ENCODE peak calls at places on chromosomes 3 and 15, in nine cellular contexts. O is RWPE1, D is HEK293T, Y is NCI-H1105, P is neural progenitor cell, K is cardiac fibroblast, Q is bronchial epithelial cell, J is Ammon's horn, Z is right cardiac atrium. H is an unnamed sample.

GRCh38 chr3:151437906-151438305 is 23.0 kb downstream of the IGSF10 start:
- DNase-seq in O (no peak), D (no peak), Y (no peak), P (no peak), K (no peak), Q (no peak), J (no peak), Z (no peak), H (no peak)

GRCh38 chr15:41493205-41493901 is at the start of gene ITPKA:
- DNase-seq in O (peak), D (peak), Y (peak), P (peak), K (peak), Q (peak), J (peak), Z (peak), H (peak)

GRCh38 chr15:26614734-26615133 is 158.1 kb downstream of the GABRB3 start:
- DNase-seq in O (no peak), D (no peak), Y (no peak), P (no peak), K (no peak), Q (no peak), J (no peak), Z (no peak), H (no peak)

GRCh38 chr15:101062063-101062462 is 142.9 kb downstream of the LRRK1 start:
- DNase-seq in O (no peak), D (no peak), Y (no peak), P (no peak), K (no peak), Q (no peak), J (no peak), Z (peak), H (no peak)

GRCh38 chr3:183664913-183665381 is 29.5 kb downstream of the KLHL24 start:
- DNase-seq in O (peak), D (no peak), Y (no peak), P (no peak), K (peak), Q (peak), J (no peak), Z (no peak), H (no peak)

GRCh38 chr3:66253790-66254620 is 33.2 kb downstream of the SLC25A26 start:
- DNase-seq in O (peak), D (peak), Y (no peak), P (peak), K (peak), Q (peak), J (peak), Z (no peak), H (peak)

GRCh38 chr3:112984485-112984884 is 6.3 kb upstream of the GTPBP8 start:
- DNase-seq in O (no peak), D (no peak), Y (peak), P (no peak), K (peak), Q (peak), J (no peak), Z (no peak), H (peak)

GRCh38 chr3:154251610-154252009 is 72.7 kb downstream of the DHX36 start:
- DNase-seq in O (no peak), D (no peak), Y (no peak), P (no peak), K (no peak), Q (no peak), J (no peak), Z (no peak), H (no peak)

GRCh38 chr3:177554900-177555759 is 357.8 kb upstream of the TBL1XR1 start:
- DNase-seq in O (peak), D (no peak), Y (no peak), P (no peak), K (peak), Q (peak), J (no peak), Z (peak), H (peak)

GRCh38 chr15:46293550-46293949 is 658.7 kb downstream of the SQOR start:
- DNase-seq in O (no peak), D (no peak), Y (no peak), P (no peak), K (no peak), Q (peak), J (no peak), Z (no peak), H (no peak)

GRCh38 chr3:154003649-154004048 is 117.5 kb upstream of the ARHGEF26 start:
- DNase-seq in O (no peak), D (no peak), Y (no peak), P (no peak), K (no peak), Q (no peak), J (no peak), Z (no peak), H (no peak)

GRCh38 chr3:171974986-171975837 is 64.2 kb upstream of the FNDC3B start:
- DNase-seq in O (no peak), D (no peak), Y (no peak), P (no peak), K (peak), Q (no peak), J (peak), Z (no peak), H (no peak)

GRCh38 chr3:45509768-45510129 is 84.8 kb upstream of the LIMD1 start:
- DNase-seq in O (no peak), D (no peak), Y (no peak), P (no peak), K (no peak), Q (no peak), J (no peak), Z (no peak), H (no peak)

GRCh38 chr3:193780371-193780770 is 187.4 kb downstream of the OPA1 start:
- DNase-seq in O (no peak), D (no peak), Y (no peak), P (no peak), K (no peak), Q (no peak), J (no peak), Z (no peak), H (no peak)

GRCh38 chr15:70762469-70763119 is 764 bp downstream of the UACA start:
- DNase-seq in O (peak), D (peak), Y (peak), P (peak), K (peak), Q (peak), J (no peak), Z (peak), H (peak)

GRCh38 chr15:74364936-74365618 is 2.4 kb downstream of the CYP11A1 start:
- DNase-seq in O (no peak), D (no peak), Y (no peak), P (no peak), K (no peak), Q (no peak), J (no peak), Z (no peak), H (no peak)

GRCh38 chr3:136195258-136196063 is 674 bp downstream of the MSL2 start:
- DNase-seq in O (peak), D (peak), Y (peak), P (peak), K (peak), Q (no peak), J (peak), Z (peak), H (peak)

GRCh38 chr3:156460206-156460609 is 94.7 kb downstream of the SSR3 start:
- DNase-seq in O (no peak), D (no peak), Y (no peak), P (no peak), K (no peak), Q (no peak), J (no peak), Z (no peak), H (no peak)

GRCh38 chr15:38563723-38564519 is 693 bp downstream of the RASGRP1 start:
- DNase-seq in O (peak), D (peak), Y (peak), P (peak), K (peak), Q (peak), J (peak), Z (peak), H (peak)

GRCh38 chr15:61582092-61582491 is 353.0 kb upstream of the RORA start:
- DNase-seq in O (no peak), D (no peak), Y (no peak), P (no peak), K (no peak), Q (no peak), J (no peak), Z (no peak), H (peak)

H was measured in A673.